ENCODE peak calls at places on chromosomes 2 and 18, in ten cellular contexts. C is brain microvascular endothelial cell, N is left lung, M is left ventricle myocardium inferior, Q is neural progenitor cell, I is K562, T is HCT116, B is cardiac muscle cell, G is thyroid gland, J is endodermal cell. K is an unnamed sample. For H3K27me3 and H3K36me3, the result is how much of the 10 kb centered on the place peaks cover.

GRCh38 chr2:177478029-177478428 is 85.5 kb downstream of the AGPS start:
- DNase-seq in J (no peak), B (peak), G (no peak), M (no peak), I (peak), Q (no peak), N (no peak), C (peak), T (no peak), K (no peak)

GRCh38 chr2:201697899-201698298 is 545 bp downstream of the MPP4 start:
- DNase-seq in N (no peak), I (no peak), G (no peak), C (peak), J (no peak), B (peak), T (no peak), M (no peak), Q (no peak), K (peak)

GRCh38 chr2:74919827-74920226 is 38.6 kb upstream of the POLE4 start:
- DNase-seq in I (peak), B (peak), M (peak), Q (peak), J (peak), C (peak), N (peak), G (peak), T (peak), K (no peak)

GRCh38 chr2:10196948-10197717 is 74.6 kb downstream of the RRM2 start:
- DNase-seq in J (no peak), G (no peak), Q (no peak), T (no peak), B (no peak), M (no peak), C (no peak), N (peak), I (no peak), K (no peak)

GRCh38 chr2:43026451-43027102 is 199.8 kb downstream of the ZFP36L2 start:
- DNase-seq in M (no peak), I (no peak), N (no peak), J (no peak), C (no peak), B (no peak), Q (no peak), G (peak), T (no peak), K (no peak)

GRCh38 chr2:186984966-186985365 is 136.0 kb upstream of the ZSWIM2 start:
- DNase-seq in C (no peak), N (no peak), G (no peak), T (no peak), M (no peak), Q (no peak), J (no peak), I (no peak), B (no peak), K (peak)

GRCh38 chr2:26735096-26735495 is 29.0 kb upstream of the SLC35F6 start:
- DNase-seq in C (peak), M (no peak), I (no peak), T (no peak), G (no peak), Q (no peak), B (peak), J (no peak), N (no peak), K (no peak)

GRCh38 chr2:109497447-109497846 is 116.3 kb downstream of the SEPTIN10 start:
- DNase-seq in N (no peak), J (no peak), T (no peak), M (no peak), Q (no peak), I (no peak), G (no peak), C (peak), B (no peak), K (no peak)

GRCh38 chr2:241309684-241310117 is 5.8 kb downstream of the HDLBP start:
- DNase-seq in N (no peak), M (no peak), J (no peak), C (peak), Q (no peak), B (peak), T (no peak), I (no peak), G (no peak), K (no peak)

GRCh38 chr2:101974663-101975062 is 17.1 kb upstream of the IL1R2 start:
- DNase-seq in I (no peak), J (peak), B (no peak), Q (peak), C (no peak), M (no peak), T (no peak), N (no peak), G (no peak), K (no peak)

GRCh38 chr2:97267411-97268074 is 154.6 kb downstream of the ANKRD36 start:
- DNase-seq in G (peak), J (peak), Q (peak), C (no peak), M (no peak), I (no peak), T (no peak), B (no peak), N (peak), K (peak)

GRCh38 chr2:213202006-213202405 is 50.6 kb upstream of the IKZF2 start:
- DNase-seq in N (no peak), M (no peak), B (peak), Q (no peak), C (no peak), G (no peak), I (no peak), J (no peak), T (no peak), K (no peak)

GRCh38 chr2:59389240-59389639 is 1148.1 kb upstream of the FANCL start:
- DNase-seq in G (peak), C (peak), M (no peak), N (no peak), T (no peak), J (no peak), B (no peak), I (no peak), Q (no peak), K (no peak)

GRCh38 chr18:32333781-32334180 is 136.9 kb downstream of the GAREM1 start:
- DNase-seq in G (no peak), B (no peak), N (no peak), M (no peak), Q (peak), T (no peak), J (no peak), I (no peak), C (no peak), K (no peak)

DNA sequence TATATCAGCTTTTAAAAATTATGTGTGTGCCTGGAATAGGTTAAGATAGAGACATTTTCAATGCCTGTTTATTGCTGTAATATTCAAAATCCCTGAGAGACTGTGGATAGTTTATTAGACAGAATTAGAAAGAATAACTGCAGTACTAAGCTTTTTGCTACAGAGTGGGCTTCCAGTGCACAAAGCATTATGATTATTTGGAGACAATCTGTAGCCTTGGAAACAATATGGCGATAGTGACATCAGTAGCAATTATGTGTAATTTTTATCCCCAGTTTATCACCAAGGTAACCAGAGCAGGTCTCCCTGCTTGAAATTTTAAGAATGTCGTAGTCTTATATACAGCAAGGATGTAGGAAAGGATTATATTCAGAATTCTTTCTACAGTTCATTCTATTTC is 100.0 kb downstream of the MYO3B start:
- DNase-seq in Q (no peak), N (no peak), T (no peak), B (no peak), M (no peak), J (no peak), C (no peak), I (no peak), G (no peak), K (no peak)
- H3K27me3 ChIP-seq in Q (under half), N (under half), T (under half), B (under half), M (under half), J (under half), C (under half), I (under half), G (under half), K (under half)

DNA sequence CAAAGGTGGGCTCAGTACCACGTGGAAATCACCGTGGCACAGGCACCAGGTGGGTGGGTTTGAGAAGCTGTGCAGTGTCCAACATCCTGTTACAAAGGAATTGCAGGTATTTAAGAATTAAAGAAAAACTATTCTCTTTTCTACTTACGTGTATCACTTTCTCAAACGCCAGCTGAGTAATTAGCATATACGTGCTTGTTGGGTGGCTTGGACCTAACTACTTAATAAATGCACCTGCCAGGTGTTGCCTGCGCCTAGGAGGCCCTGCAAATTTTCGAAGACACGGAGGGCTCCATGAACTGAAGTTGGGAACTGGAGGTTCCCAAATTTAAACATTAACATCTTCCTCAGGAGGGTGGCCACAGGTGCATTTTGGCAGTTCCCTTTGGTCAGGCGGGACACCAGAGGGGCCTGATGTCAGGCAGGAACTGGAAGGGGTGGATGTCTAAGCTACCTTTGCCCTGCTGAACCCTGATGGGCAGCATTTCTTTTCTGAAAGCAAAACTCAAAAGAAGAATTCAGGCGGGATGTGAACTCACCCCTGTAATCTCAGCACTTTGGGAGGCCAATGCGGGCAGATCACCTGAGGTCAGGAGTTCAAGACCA is 84.8 kb downstream of the HS6ST1 start:
- DNase-seq in N (no peak), C (no peak), B (no peak), Q (no peak), G (no peak), T (no peak), I (no peak), M (no peak), J (no peak), K (no peak)
- TF ChIP-seq CTCF in N (peak), C (no peak), B (no peak), Q (no peak), G (no peak), T (no peak), I (peak), M (no peak), J (no peak), K (no peak)

DNA sequence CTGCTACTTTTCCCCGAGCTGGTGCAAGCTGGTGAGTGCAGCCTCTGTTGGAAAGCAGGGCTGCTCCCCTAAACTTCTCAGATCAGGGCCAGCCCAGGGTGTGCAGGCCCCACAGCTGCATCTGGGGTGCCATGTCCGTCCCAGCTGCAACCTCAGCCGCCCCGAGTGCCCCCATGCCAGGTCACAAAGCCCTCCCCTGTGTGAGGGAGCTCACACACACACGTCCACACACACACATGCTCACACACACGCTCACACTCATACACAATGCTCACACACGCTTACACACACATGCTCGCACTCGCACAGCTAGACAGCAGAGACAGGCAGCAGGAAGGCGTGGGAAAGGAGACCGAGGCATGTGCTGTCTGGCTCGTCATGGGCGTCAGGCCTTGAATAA is 55.4 kb downstream of the ADI1 start:
- DNase-seq in J (no peak), C (no peak), M (no peak), I (no peak), Q (no peak), B (no peak), T (no peak), G (no peak), N (no peak), K (no peak)
- H3K36me3 ChIP-seq in J (under half), C (under half), M (under half), I (under half), Q (under half), B (under half), T (under half), G (under half), N (half or more), K (half or more)

DNA sequence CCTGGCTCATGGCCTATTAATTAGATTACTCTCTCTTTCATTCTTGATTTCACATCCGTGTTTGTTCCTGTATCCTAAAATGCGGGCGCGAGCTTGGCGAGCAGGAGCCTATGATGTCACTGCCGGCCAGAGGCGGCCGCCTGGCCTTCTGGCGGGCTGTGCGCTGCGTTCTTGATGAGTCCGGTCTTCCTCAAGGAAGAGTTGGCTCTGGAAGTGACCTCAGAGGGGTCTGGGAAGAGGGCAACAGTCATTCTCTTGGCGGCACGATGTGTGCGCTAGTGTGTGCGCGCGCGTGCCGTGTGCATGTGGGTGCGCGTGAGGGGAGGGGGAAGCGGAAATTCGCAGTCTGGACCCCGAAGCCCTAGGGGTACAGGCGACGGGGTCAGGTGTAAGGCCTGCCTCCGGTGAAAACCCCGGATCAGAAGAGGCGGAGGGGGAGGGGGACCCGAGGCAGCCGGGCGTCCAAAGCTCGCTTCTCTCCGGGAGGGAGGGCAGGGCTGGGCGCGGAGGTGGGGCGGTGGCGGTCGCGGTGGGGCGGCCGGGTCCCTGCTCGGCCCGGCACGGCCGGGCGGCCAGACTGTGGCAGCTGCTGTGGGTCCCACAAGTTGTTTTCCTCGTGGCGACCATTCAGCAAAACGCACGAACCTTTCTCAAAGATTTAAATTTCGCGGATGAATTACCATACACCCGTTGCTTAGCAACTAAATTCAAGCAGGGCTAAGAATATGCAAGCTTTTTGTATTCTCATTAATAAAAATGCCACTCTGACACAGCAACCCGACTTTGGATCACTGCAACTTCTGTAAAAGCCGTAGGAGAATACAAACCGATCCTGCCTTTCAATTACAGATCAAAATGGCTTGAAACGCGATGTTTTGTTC is 8.4 kb downstream of the POU3F3 start:
- DNase-seq in Q (peak), N (peak), G (no peak), J (peak), M (no peak), C (no peak), I (no peak), B (no peak), T (no peak), K (no peak)
- H3K27me3 ChIP-seq in Q (half or more), N (half or more), G (half or more), J (half or more), M (half or more), C (half or more), I (under half), B (half or more), T (under half), K (half or more)